ENCODE peak calls at places on chromosomes 6 and 20, in four cellular contexts. J, T, D and K are unnamed samples. For H3K4me1, H3K27me3 and H3K9me3, the result is how much of the 10 kb centered on the place peaks cover.

GRCh38 chr20:14573676-14574075 is 236.3 kb upstream of the FLRT3 start:
- DNase-seq in J (no peak), T (no peak), D (no peak), K (no peak)

GRCh38 chr6:123648020-123648580 is 11.3 kb upstream of the TRDN start:
- DNase-seq in J (no peak), T (no peak), D (no peak), K (no peak)

GRCh38 chr6:116287668-116288282 is 8.0 kb upstream of the TSPYL1 start:
- DNase-seq in J (no peak), T (no peak), D (no peak), K (no peak)

GRCh38 chr20:36847009-36847709 is 28.8 kb upstream of the TLDC2 start:
- DNase-seq in J (no peak), T (peak), D (peak), K (peak)

GRCh38 chr20:63031251-63032014 is 24.7 kb upstream of the BHLHE23 start:
- DNase-seq in J (peak), T (no peak), D (no peak), K (no peak)

GRCh38 chr6:110816677-110817076 is 1.4 kb upstream of the CDK19 start:
- DNase-seq in J (no peak), T (no peak), D (no peak), K (no peak)

GRCh38 chr20:32970115-32970972 is 33.9 kb downstream of the SUN5 start:
- DNase-seq in J (no peak), T (no peak), D (no peak), K (no peak)

GRCh38 chr6:148657053-148657452 is 89.8 kb upstream of the UST start:
- DNase-seq in J (no peak), T (no peak), D (no peak), K (peak)

GRCh38 chr20:64049060-64049886 is at the start of gene SOX18:
- DNase-seq in J (no peak), T (no peak), D (no peak), K (peak)

GRCh38 chr20:19260412-19261090 is 48.1 kb downstream of the SLC24A3 start:
- DNase-seq in J (no peak), T (no peak), D (no peak), K (no peak)

GRCh38 chr6:21748343-21749063 is 155.0 kb downstream of the SOX4 start:
- DNase-seq in J (no peak), T (no peak), D (no peak), K (no peak)

GRCh38 chr20:2026004-2026403 is 32.1 kb upstream of the PDYN start:
- DNase-seq in J (no peak), T (no peak), D (no peak), K (no peak)
- H3K4me1 ChIP-seq in J (under half), T (under half), D (under half), K (under half)

GRCh38 chr20:44772636-44773035 is 27.0 kb downstream of the KCNK15 start:
- DNase-seq in J (no peak), T (no peak), D (no peak), K (no peak)

GRCh38 chr20:44769481-44769863 is 23.8 kb downstream of the KCNK15 start:
- DNase-seq in J (no peak), T (no peak), D (no peak), K (no peak)

GRCh38 chr20:44770480-44771171 is 25.0 kb downstream of the KCNK15 start:
- DNase-seq in J (no peak), T (no peak), D (no peak), K (peak)

GRCh38 chr20:44773070-44773829 is 27.6 kb downstream of the KCNK15 start:
- DNase-seq in J (no peak), T (no peak), D (no peak), K (no peak)

DNA sequence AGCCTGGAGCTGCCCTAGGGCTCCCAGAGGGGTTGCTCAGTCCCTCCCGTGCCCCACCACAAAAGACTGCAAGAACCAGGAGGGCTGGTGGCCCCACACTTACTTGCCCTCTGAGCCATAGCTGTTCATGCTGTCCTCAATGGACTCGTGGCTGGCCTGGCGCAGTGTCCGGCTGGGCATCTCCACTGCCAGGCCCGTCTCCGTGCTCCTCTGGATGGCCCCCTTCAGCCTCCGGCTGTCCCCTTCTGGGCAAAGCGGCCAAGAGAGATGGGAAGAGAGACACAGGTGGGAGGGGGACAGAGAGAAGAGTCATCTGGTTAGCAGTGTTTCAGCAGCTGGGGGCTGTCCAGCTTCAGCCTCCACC is 25.5 kb downstream of the KCNK15 start:
- DNase-seq in J (no peak), T (no peak), D (no peak), K (no peak)
- H3K27me3 ChIP-seq in J (under half), T (under half), D (under half), K (under half)

DNA sequence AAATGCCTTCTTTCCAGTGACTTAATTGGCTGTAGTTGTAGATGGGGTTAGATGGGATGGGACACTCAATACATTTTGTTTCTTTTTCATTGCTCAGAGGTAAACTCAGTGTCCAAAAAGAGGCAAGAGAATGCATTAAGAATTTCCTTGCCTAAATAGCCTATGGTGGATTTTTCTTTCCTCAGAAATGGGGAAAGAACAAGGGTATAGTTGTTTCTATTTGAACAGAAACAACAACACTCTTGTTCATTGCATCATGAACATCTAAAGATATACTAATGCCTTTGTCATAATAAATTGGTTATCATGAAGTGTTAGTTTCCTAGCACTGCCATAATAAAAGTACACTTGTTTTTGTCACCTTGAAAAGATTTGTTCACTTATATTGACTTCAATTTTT is 14.6 kb upstream of the DEFB123 start:
- DNase-seq in J (no peak), T (no peak), D (no peak), K (no peak)
- H3K9me3 ChIP-seq in J (under half), T (under half), D (under half), K (under half)

GRCh38 chr6:34663371-34663770 is 33.2 kb downstream of the ILRUN start:
- DNase-seq in J (no peak), T (no peak), D (no peak), K (no peak)

GRCh38 chr6:34658605-34659218 is 37.9 kb downstream of the ILRUN start:
- DNase-seq in J (no peak), T (no peak), D (no peak), K (no peak)

GRCh38 chr6:34664270-34664971 is 32.1 kb downstream of the ILRUN start:
- DNase-seq in J (no peak), T (no peak), D (no peak), K (no peak)

GRCh38 chr6:34663887-34664269 is 32.7 kb downstream of the ILRUN start:
- DNase-seq in J (no peak), T (no peak), D (no peak), K (no peak)

DNA sequence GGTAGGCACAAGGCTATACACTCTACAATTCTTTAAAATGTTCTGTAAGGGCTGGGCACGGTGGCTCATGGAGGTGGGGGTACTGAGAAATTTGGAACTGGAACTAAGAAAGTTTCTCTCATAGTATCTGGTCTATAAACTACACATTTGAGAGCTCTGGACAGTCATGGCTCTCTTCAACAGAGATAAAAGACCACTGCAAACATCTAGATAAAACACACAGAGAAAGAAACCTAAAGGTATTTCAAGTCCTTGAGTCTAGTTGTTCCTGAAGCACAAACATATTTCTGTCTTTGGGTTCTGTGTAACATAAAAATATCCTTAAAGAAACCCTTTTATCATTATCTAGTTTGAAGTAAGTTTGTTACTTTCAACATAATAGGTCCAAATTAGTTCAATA is 35.2 kb downstream of the ILRUN start:
- DNase-seq in J (no peak), T (no peak), D (no peak), K (no peak)
- H3K4me1 ChIP-seq in J (half or more), T (under half), D (under half), K (under half)

GRCh38 chr6:84752118-84752850 is 12.1 kb downstream of the TBX18 start:
- DNase-seq in J (no peak), T (no peak), D (no peak), K (no peak)

GRCh38 chr6:84748331-84748730 is 16.1 kb downstream of the TBX18 start:
- DNase-seq in J (no peak), T (no peak), D (no peak), K (no peak)

GRCh38 chr6:84749181-84749580 is 15.2 kb downstream of the TBX18 start:
- DNase-seq in J (no peak), T (no peak), D (no peak), K (no peak)

GRCh38 chr6:84756466-84756865 is 7.9 kb downstream of the TBX18 start:
- DNase-seq in J (no peak), T (no peak), D (no peak), K (peak)

DNA sequence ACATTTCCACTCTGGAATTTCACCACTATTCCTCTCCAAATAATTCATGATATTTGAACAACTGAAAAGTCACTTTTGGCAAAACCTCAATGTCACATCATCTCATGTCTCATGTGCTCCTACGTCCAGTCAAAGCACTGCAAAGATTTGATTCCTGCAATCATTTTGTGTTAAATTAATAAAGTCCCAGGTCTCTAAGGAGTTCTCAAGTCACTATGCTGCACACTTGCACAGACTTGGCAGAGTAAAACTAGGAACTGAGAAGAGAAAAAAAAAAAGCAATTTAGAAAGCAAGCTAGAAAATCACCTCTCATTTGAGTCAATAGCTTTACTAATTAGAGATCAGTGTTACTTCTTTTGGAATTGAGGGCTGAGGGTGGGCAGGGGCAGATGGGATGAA is 11.2 kb downstream of the TBX18 start:
- DNase-seq in J (no peak), T (no peak), D (no peak), K (no peak)
- H3K27me3 ChIP-seq in J (under half), T (under half), D (under half), K (under half)